ENCODE peak calls at places on chromosomes 7 and 10, in ten cellular contexts. Y, L, U, C, V, F, E, N, A and H are unnamed samples.

GRCh38 chr10:48535416-48536225 is 69.3 kb downstream of the ARHGAP22 start:
- DNase-seq in Y (no peak), L (no peak), U (no peak), C (no peak), V (no peak), F (no peak), E (no peak), N (no peak), A (no peak), H (peak; percentile 40)

GRCh38 chr10:122140941-122141623 is 130.0 kb upstream of the BTBD16 start:
- DNase-seq in Y (peak; percentile 85), L (peak; percentile 95), U (peak; percentile 75), C (no peak), V (no peak), F (no peak), E (no peak), N (peak; percentile 90), A (no peak), H (peak; percentile 99)

GRCh38 chr7:30977896-30978564 is 14.3 kb downstream of the GHRHR start:
- DNase-seq in Y (no peak), L (peak; percentile 8), U (peak; percentile 72), C (no peak), V (no peak), F (no peak), E (no peak), N (peak; percentile 8), A (no peak), H (no peak)

GRCh38 chr10:97060441-97061084 is 125.2 kb downstream of the SLIT1 start:
- DNase-seq in Y (no peak), L (no peak), U (no peak), C (no peak), V (no peak), F (no peak), E (no peak), N (no peak), A (no peak), H (no peak)

GRCh38 chr10:102644646-102645387 is 538 bp downstream of the TRIM8 start:
- DNase-seq in Y (peak; percentile 48), L (peak; percentile 70), U (peak; percentile 89), C (peak; percentile 79), V (peak; percentile 69), F (peak; percentile 75), E (peak; percentile 76), N (peak; percentile 84), A (peak; percentile 72), H (peak; percentile 83)

GRCh38 chr7:2808891-2809660 is 35.0 kb downstream of the GNA12 start:
- DNase-seq in Y (no peak), L (no peak), U (no peak), C (no peak), V (no peak), F (no peak), E (no peak), N (no peak), A (no peak), H (no peak)

GRCh38 chr7:54544356-54545240 is 2.4 kb downstream of the VSTM2A start:
- DNase-seq in Y (no peak), L (no peak), U (no peak), C (no peak), V (no peak), F (no peak), E (no peak), N (no peak), A (no peak), H (no peak)

GRCh38 chr10:123663522-123663921 is 2.6 kb upstream of the GPR26 start:
- DNase-seq in Y (no peak), L (no peak), U (no peak), C (no peak), V (no peak), F (no peak), E (no peak), N (no peak), A (no peak), H (no peak)

GRCh38 chr7:29386196-29386765 is 177.4 kb upstream of the PRR15 start:
- DNase-seq in Y (no peak), L (no peak), U (no peak), C (no peak), V (no peak), F (no peak), E (no peak), N (no peak), A (no peak), H (no peak)

GRCh38 chr10:117163061-117163953 is 25.2 kb upstream of the VAX1 start:
- DNase-seq in Y (no peak), L (no peak), U (no peak), C (no peak), V (no peak), F (no peak), E (no peak), N (no peak), A (no peak), H (no peak)

GRCh38 chr7:1325646-1326510 is 93.2 kb downstream of the UNCX start:
- DNase-seq in Y (no peak), L (no peak), U (no peak), C (no peak), V (no peak), F (no peak), E (no peak), N (no peak), A (no peak), H (no peak)

GRCh38 chr7:131011437-131011752 is 277.4 kb upstream of the KLF14 start:
- DNase-seq in Y (no peak), L (no peak), U (no peak), C (no peak), V (no peak), F (no peak), E (no peak), N (no peak), A (no peak), H (no peak)

GRCh38 chr7:4006687-4007086 is 675.4 kb upstream of the FOXK1 start:
- DNase-seq in Y (no peak), L (no peak), U (no peak), C (no peak), V (no peak), F (no peak), E (no peak), N (no peak), A (no peak), H (no peak)

GRCh38 chr7:92763636-92764423 is 72.5 kb downstream of the CDK6 start:
- DNase-seq in Y (no peak), L (peak; percentile 51), U (no peak), C (no peak), V (no peak), F (no peak), E (no peak), N (no peak), A (no peak), H (no peak)

GRCh38 chr7:134078991-134079390 is 48.1 kb upstream of the LRGUK start:
- DNase-seq in Y (no peak), L (no peak), U (no peak), C (no peak), V (no peak), F (no peak), E (no peak), N (no peak), A (no peak), H (no peak)

GRCh38 chr10:23892296-23892695 is 316.6 kb upstream of the KIAA1217 start:
- DNase-seq in Y (no peak), L (no peak), U (no peak), C (no peak), V (no peak), F (no peak), E (no peak), N (no peak), A (no peak), H (no peak)

GRCh38 chr7:129452589-129453231 is 18.5 kb downstream of the STRIP2 start:
- DNase-seq in Y (no peak), L (no peak), U (no peak), C (no peak), V (no peak), F (no peak), E (no peak), N (no peak), A (no peak), H (no peak)

GRCh38 chr10:50387736-50388081 is 136.4 kb upstream of the ASAH2 start:
- DNase-seq in Y (no peak), L (no peak), U (no peak), C (no peak), V (no peak), F (no peak), E (no peak), N (no peak), A (no peak), H (no peak)

GRCh38 chr10:30724296-30724695 is 94.7 kb upstream of the LYZL2 start:
- DNase-seq in Y (no peak), L (no peak), U (no peak), C (no peak), V (no peak), F (no peak), E (no peak), N (no peak), A (no peak), H (no peak)

GRCh38 chr10:5198386-5198785 is 1.7 kb downstream of the AKR1C4 start:
- DNase-seq in Y (no peak), L (no peak), U (no peak), C (no peak), V (no peak), F (no peak), E (no peak), N (no peak), A (no peak), H (no peak)

GRCh38 chr7:11317766-11318165 is 344.1 kb downstream of the PHF14 start:
- DNase-seq in Y (no peak), L (no peak), U (no peak), C (no peak), V (no peak), F (no peak), E (no peak), N (no peak), A (no peak), H (no peak)

GRCh38 chr10:68153473-68154210 is 44.4 kb downstream of the MYPN start:
- DNase-seq in Y (peak; percentile 39), L (peak; percentile 98), U (peak; percentile 26), C (no peak), V (no peak), F (no peak), E (no peak), N (peak; percentile 58), A (no peak), H (peak; percentile 70)

GRCh38 chr10:133289761-133290160 is 13.1 kb upstream of the ADAM8 start:
- DNase-seq in Y (no peak), L (no peak), U (no peak), C (no peak), V (no peak), F (no peak), E (no peak), N (no peak), A (no peak), H (no peak)